ENCODE peak calls at places on chromosomes 1 and 21, in nine cellular contexts. One of them, this sample, is unnamed.

GRCh38 chr1:165117482-165117881 is 239.0 kb downstream of the LMX1A start:
- DNase-seq in SK-MEL-5: no peak
- DNase-seq in uterus: no peak
- DNase-seq in T-helper 1 cell: no peak
- DNase-seq in GM12891: no peak
- DNase-seq in astrocyte: no peak
- DNase-seq in DMS153: no peak
- DNase-seq in NCI-H345: no peak
- DNase-seq in T-cell: no peak
- DNase-seq in this sample: no peak

GRCh38 chr21:26169061-26169610 is 1.4 kb downstream of the APP start:
- DNase-seq in T-cell: peak
- DNase-seq in astrocyte: peak
- DNase-seq in uterus: peak
- DNase-seq in GM12891: no peak
- DNase-seq in DMS153: peak
- DNase-seq in NCI-H345: peak
- DNase-seq in SK-MEL-5: peak
- DNase-seq in T-helper 1 cell: peak
- DNase-seq in this sample: no peak

GRCh38 chr1:8096105-8097011 is 70.2 kb upstream of the ERRFI1 start:
- DNase-seq in T-helper 1 cell: no peak
- DNase-seq in SK-MEL-5: no peak
- DNase-seq in DMS153: no peak
- DNase-seq in NCI-H345: no peak
- DNase-seq in uterus: no peak
- DNase-seq in astrocyte: peak
- DNase-seq in T-cell: no peak
- DNase-seq in GM12891: no peak
- DNase-seq in this sample: no peak

GRCh38 chr21:42969193-42969600 is 5.2 kb upstream of the PKNOX1 start:
- DNase-seq in astrocyte: no peak
- DNase-seq in SK-MEL-5: no peak
- DNase-seq in T-helper 1 cell: no peak
- DNase-seq in uterus: no peak
- DNase-seq in GM12891: no peak
- DNase-seq in NCI-H345: no peak
- DNase-seq in T-cell: no peak
- DNase-seq in DMS153: no peak
- DNase-seq in this sample: no peak

GRCh38 chr1:67551375-67551774 is 121.2 kb upstream of the SERBP1 start:
- DNase-seq in T-helper 1 cell: no peak
- DNase-seq in GM12891: no peak
- DNase-seq in SK-MEL-5: no peak
- DNase-seq in uterus: no peak
- DNase-seq in NCI-H345: no peak
- DNase-seq in DMS153: no peak
- DNase-seq in T-cell: no peak
- DNase-seq in astrocyte: no peak
- DNase-seq in this sample: no peak

GRCh38 chr1:174000274-174000852 is 21.8 kb downstream of the RC3H1 start:
- DNase-seq in uterus: no peak
- DNase-seq in GM12891: no peak
- DNase-seq in NCI-H345: no peak
- DNase-seq in T-helper 1 cell: no peak
- DNase-seq in astrocyte: peak
- DNase-seq in T-cell: no peak
- DNase-seq in SK-MEL-5: no peak
- DNase-seq in DMS153: no peak
- DNase-seq in this sample: no peak

GRCh38 chr1:240492832-240493440 is 119.0 kb downstream of the GREM2 start:
- DNase-seq in T-cell: no peak
- DNase-seq in astrocyte: peak
- DNase-seq in SK-MEL-5: peak
- DNase-seq in T-helper 1 cell: no peak
- DNase-seq in NCI-H345: no peak
- DNase-seq in GM12891: no peak
- DNase-seq in uterus: peak
- DNase-seq in DMS153: no peak
- DNase-seq in this sample: no peak

GRCh38 chr21:43667191-43667904 is 8.0 kb downstream of the RRP1B start:
- DNase-seq in uterus: no peak
- DNase-seq in T-cell: no peak
- DNase-seq in T-helper 1 cell: no peak
- DNase-seq in astrocyte: peak
- DNase-seq in NCI-H345: no peak
- DNase-seq in DMS153: no peak
- DNase-seq in SK-MEL-5: no peak
- DNase-seq in GM12891: no peak
- DNase-seq in this sample: no peak

GRCh38 chr21:45856422-45856821 is 125.1 kb upstream of the COL6A1 start:
- DNase-seq in T-cell: no peak
- DNase-seq in astrocyte: no peak
- DNase-seq in uterus: no peak
- DNase-seq in GM12891: no peak
- DNase-seq in DMS153: no peak
- DNase-seq in NCI-H345: no peak
- DNase-seq in SK-MEL-5: no peak
- DNase-seq in T-helper 1 cell: no peak
- DNase-seq in this sample: no peak

GRCh38 chr21:38815060-38815405 is 9.3 kb downstream of the ETS2 start:
- DNase-seq in T-cell: no peak
- DNase-seq in astrocyte: peak
- DNase-seq in uterus: no peak
- DNase-seq in NCI-H345: no peak
- DNase-seq in GM12891: no peak
- DNase-seq in SK-MEL-5: no peak
- DNase-seq in DMS153: no peak
- DNase-seq in T-helper 1 cell: no peak
- DNase-seq in this sample: no peak

GRCh38 chr1:86764523-86764922 is 60.1 kb downstream of the SH3GLB1 start:
- DNase-seq in NCI-H345: no peak
- DNase-seq in SK-MEL-5: no peak
- DNase-seq in GM12891: no peak
- DNase-seq in T-cell: no peak
- DNase-seq in astrocyte: no peak
- DNase-seq in T-helper 1 cell: no peak
- DNase-seq in DMS153: no peak
- DNase-seq in uterus: no peak
- DNase-seq in this sample: no peak

GRCh38 chr1:116064616-116065015 is 46.6 kb upstream of the MAB21L3 start:
- DNase-seq in astrocyte: no peak
- DNase-seq in T-helper 1 cell: no peak
- DNase-seq in DMS153: no peak
- DNase-seq in uterus: no peak
- DNase-seq in SK-MEL-5: no peak
- DNase-seq in GM12891: no peak
- DNase-seq in T-cell: no peak
- DNase-seq in NCI-H345: no peak
- DNase-seq in this sample: no peak

GRCh38 chr1:212132040-212132439 is 96.5 kb downstream of the DTL start:
- DNase-seq in T-helper 1 cell: no peak
- DNase-seq in SK-MEL-5: no peak
- DNase-seq in NCI-H345: no peak
- DNase-seq in astrocyte: no peak
- DNase-seq in GM12891: no peak
- DNase-seq in DMS153: no peak
- DNase-seq in T-cell: no peak
- DNase-seq in uterus: no peak
- DNase-seq in this sample: no peak

GRCh38 chr1:211685823-211686222 is 10.4 kb upstream of the NEK2 start:
- DNase-seq in uterus: no peak
- DNase-seq in DMS153: no peak
- DNase-seq in T-cell: no peak
- DNase-seq in SK-MEL-5: no peak
- DNase-seq in astrocyte: no peak
- DNase-seq in NCI-H345: no peak
- DNase-seq in GM12891: no peak
- DNase-seq in T-helper 1 cell: no peak
- DNase-seq in this sample: no peak

GRCh38 chr1:153506831-153507413 is 28.9 kb downstream of the S100A6 start:
- DNase-seq in uterus: peak
- DNase-seq in GM12891: no peak
- DNase-seq in T-cell: no peak
- DNase-seq in DMS153: no peak
- DNase-seq in T-helper 1 cell: no peak
- DNase-seq in NCI-H345: no peak
- DNase-seq in astrocyte: peak
- DNase-seq in SK-MEL-5: no peak
- DNase-seq in this sample: no peak

GRCh38 chr1:9767964-9768668 is 55.6 kb downstream of the CLSTN1 start:
- DNase-seq in SK-MEL-5: peak
- DNase-seq in GM12891: no peak
- DNase-seq in astrocyte: no peak
- DNase-seq in uterus: no peak
- DNase-seq in T-cell: no peak
- DNase-seq in NCI-H345: no peak
- DNase-seq in DMS153: no peak
- DNase-seq in T-helper 1 cell: peak
- DNase-seq in this sample: no peak

GRCh38 chr21:22297575-22297974 is 1299.4 kb downstream of the NCAM2 start:
- DNase-seq in DMS153: no peak
- DNase-seq in T-cell: no peak
- DNase-seq in NCI-H345: no peak
- DNase-seq in T-helper 1 cell: no peak
- DNase-seq in GM12891: no peak
- DNase-seq in uterus: no peak
- DNase-seq in astrocyte: no peak
- DNase-seq in SK-MEL-5: no peak
- DNase-seq in this sample: no peak

GRCh38 chr1:159925713-159926066 is 383 bp upstream of the TAGLN2 start:
- DNase-seq in GM12891: no peak
- DNase-seq in uterus: no peak
- DNase-seq in NCI-H345: no peak
- DNase-seq in T-cell: no peak
- DNase-seq in DMS153: no peak
- DNase-seq in T-helper 1 cell: no peak
- DNase-seq in SK-MEL-5: no peak
- DNase-seq in astrocyte: no peak
- DNase-seq in this sample: no peak

GRCh38 chr1:188706742-188707141 is 1770.9 kb downstream of the BRINP3 start:
- DNase-seq in NCI-H345: no peak
- DNase-seq in uterus: no peak
- DNase-seq in T-cell: no peak
- DNase-seq in astrocyte: peak
- DNase-seq in DMS153: no peak
- DNase-seq in SK-MEL-5: peak
- DNase-seq in GM12891: no peak
- DNase-seq in T-helper 1 cell: no peak
- DNase-seq in this sample: peak

GRCh38 chr1:156502749-156503671 is 2.4 kb upstream of the MEF2D start:
- DNase-seq in NCI-H345: peak
- DNase-seq in GM12891: no peak
- DNase-seq in T-helper 1 cell: no peak
- DNase-seq in DMS153: peak
- DNase-seq in uterus: peak
- DNase-seq in astrocyte: peak
- DNase-seq in T-cell: no peak
- DNase-seq in SK-MEL-5: peak
- DNase-seq in this sample: peak

GRCh38 chr1:161721738-161722343 is 497 bp downstream of the FCRLB start:
- DNase-seq in GM12891: no peak
- DNase-seq in SK-MEL-5: peak
- DNase-seq in T-helper 1 cell: no peak
- DNase-seq in uterus: no peak
- DNase-seq in T-cell: no peak
- DNase-seq in astrocyte: peak
- DNase-seq in DMS153: no peak
- DNase-seq in NCI-H345: no peak
- DNase-seq in this sample: no peak

GRCh38 chr1:156803086-156803851 is 13.4 kb downstream of the SH2D2A start:
- DNase-seq in uterus: no peak
- DNase-seq in T-helper 1 cell: no peak
- DNase-seq in T-cell: no peak
- DNase-seq in NCI-H345: no peak
- DNase-seq in astrocyte: no peak
- DNase-seq in SK-MEL-5: no peak
- DNase-seq in DMS153: no peak
- DNase-seq in GM12891: no peak
- DNase-seq in this sample: no peak

GRCh38 chr1:212456166-212456528 is 23.4 kb downstream of the NENF start:
- DNase-seq in GM12891: no peak
- DNase-seq in T-helper 1 cell: no peak
- DNase-seq in T-cell: no peak
- DNase-seq in SK-MEL-5: no peak
- DNase-seq in astrocyte: no peak
- DNase-seq in NCI-H345: no peak
- DNase-seq in uterus: no peak
- DNase-seq in DMS153: no peak
- DNase-seq in this sample: no peak

GRCh38 chr1:157176016-157176415 is 37.8 kb upstream of the ETV3 start:
- DNase-seq in GM12891: no peak
- DNase-seq in DMS153: no peak
- DNase-seq in SK-MEL-5: no peak
- DNase-seq in T-helper 1 cell: no peak
- DNase-seq in NCI-H345: no peak
- DNase-seq in astrocyte: no peak
- DNase-seq in uterus: no peak
- DNase-seq in T-cell: no peak
- DNase-seq in this sample: no peak

GRCh38 chr21:30563072-30563471 is 2.0 kb upstream of the KRTAP19-7 start:
- DNase-seq in NCI-H345: no peak
- DNase-seq in T-helper 1 cell: no peak
- DNase-seq in uterus: no peak
- DNase-seq in astrocyte: no peak
- DNase-seq in DMS153: no peak
- DNase-seq in T-cell: no peak
- DNase-seq in SK-MEL-5: no peak
- DNase-seq in GM12891: no peak
- DNase-seq in this sample: no peak

GRCh38 chr1:41275831-41276230 is 33.7 kb upstream of the SCMH1 start:
- DNase-seq in SK-MEL-5: no peak
- DNase-seq in astrocyte: no peak
- DNase-seq in NCI-H345: no peak
- DNase-seq in T-helper 1 cell: no peak
- DNase-seq in GM12891: no peak
- DNase-seq in uterus: no peak
- DNase-seq in T-cell: no peak
- DNase-seq in DMS153: no peak
- DNase-seq in this sample: no peak

GRCh38 chr1:44500181-44501021 is 95.3 kb downstream of the RNF220 start:
- DNase-seq in astrocyte: peak
- DNase-seq in NCI-H345: no peak
- DNase-seq in T-helper 1 cell: no peak
- DNase-seq in SK-MEL-5: peak
- DNase-seq in uterus: no peak
- DNase-seq in T-cell: no peak
- DNase-seq in DMS153: no peak
- DNase-seq in GM12891: no peak
- DNase-seq in this sample: no peak

GRCh38 chr1:9133870-9134269 is 5.0 kb upstream of the GPR157 start:
- DNase-seq in uterus: no peak
- DNase-seq in SK-MEL-5: no peak
- DNase-seq in GM12891: no peak
- DNase-seq in T-helper 1 cell: no peak
- DNase-seq in NCI-H345: no peak
- DNase-seq in DMS153: no peak
- DNase-seq in T-cell: no peak
- DNase-seq in astrocyte: no peak
- DNase-seq in this sample: no peak

GRCh38 chr1:76426606-76427005 is 352.1 kb downstream of the ST6GALNAC3 start:
- DNase-seq in GM12891: no peak
- DNase-seq in astrocyte: no peak
- DNase-seq in uterus: no peak
- DNase-seq in T-cell: no peak
- DNase-seq in SK-MEL-5: no peak
- DNase-seq in DMS153: no peak
- DNase-seq in T-helper 1 cell: no peak
- DNase-seq in NCI-H345: no peak
- DNase-seq in this sample: no peak

GRCh38 chr1:182565537-182565936 is 23.5 kb downstream of the RNASEL start:
- DNase-seq in GM12891: no peak
- DNase-seq in DMS153: no peak
- DNase-seq in T-cell: no peak
- DNase-seq in SK-MEL-5: no peak
- DNase-seq in astrocyte: no peak
- DNase-seq in T-helper 1 cell: no peak
- DNase-seq in NCI-H345: no peak
- DNase-seq in uterus: no peak
- DNase-seq in this sample: no peak

GRCh38 chr1:106268070-106268469 is 788.4 kb upstream of the PRMT6 start:
- DNase-seq in T-cell: no peak
- DNase-seq in SK-MEL-5: peak
- DNase-seq in NCI-H345: peak
- DNase-seq in uterus: no peak
- DNase-seq in T-helper 1 cell: no peak
- DNase-seq in DMS153: peak
- DNase-seq in astrocyte: peak
- DNase-seq in GM12891: no peak
- DNase-seq in this sample: no peak